ENCODE peak calls at places on chromosome 2, in ten cellular contexts. C is iPS-NIHi11; P is CD4-positive, alpha-beta T cell; W is T follicular helper cell; E is ELR; Q is adrenal gland; V is GDM1; H is NCI-H1105 treated with DMSO at 0.1 percent for 48 hours; O is NCI-H2081; X is cardiac fibroblast. F is an unnamed sample.

GRCh38 chr2:21057097-21057496 is 13.2 kb upstream of the APOB start:
- DNase-seq in C (no peak), P (no peak), W (no peak), E (no peak), Q (no peak), V (no peak), H (no peak), O (no peak), X (no peak), F (no peak)

GRCh38 chr2:226515344-226516055 is 284.1 kb downstream of the IRS1 start:
- DNase-seq in C (no peak), P (no peak), W (no peak), E (peak), Q (no peak), V (no peak), H (no peak), O (no peak), X (peak), F (no peak)

GRCh38 chr2:138515084-138515483 is 13.5 kb downstream of the SPOPL start:
- DNase-seq in C (no peak), P (no peak), W (no peak), E (no peak), Q (no peak), V (no peak), H (no peak), O (no peak), X (peak), F (no peak)

GRCh38 chr2:65059071-65059470 is 2.9 kb downstream of the CEP68 start:
- DNase-seq in C (no peak), P (no peak), W (no peak), E (no peak), Q (no peak), V (no peak), H (no peak), O (no peak), X (no peak), F (no peak)

GRCh38 chr2:73896362-73897239 is 3.8 kb downstream of the ACTG2 start:
- DNase-seq in C (no peak), P (no peak), W (no peak), E (peak), Q (no peak), V (peak), H (no peak), O (no peak), X (peak), F (no peak)

GRCh38 chr2:46379213-46380037 is 82.2 kb downstream of the EPAS1 start:
- DNase-seq in C (no peak), P (no peak), W (no peak), E (no peak), Q (no peak), V (no peak), H (no peak), O (no peak), X (no peak), F (no peak)

GRCh38 chr2:99340669-99341236 is 3.6 kb downstream of the EIF5B start:
- DNase-seq in C (no peak), P (no peak), W (no peak), E (peak), Q (no peak), V (no peak), H (no peak), O (no peak), X (peak), F (no peak)

GRCh38 chr2:75466708-75467311 is 93.9 kb downstream of the EVA1A start:
- DNase-seq in C (peak), P (no peak), W (no peak), E (peak), Q (no peak), V (no peak), H (peak), O (peak), X (peak), F (peak)

GRCh38 chr2:88671786-88672427 is 19.6 kb upstream of the RPIA start:
- DNase-seq in C (peak), P (no peak), W (no peak), E (peak), Q (no peak), V (no peak), H (peak), O (peak), X (peak), F (peak)

GRCh38 chr2:85861650-85862049 is 27.1 kb downstream of the ST3GAL5 start:
- DNase-seq in C (no peak), P (no peak), W (no peak), E (no peak), Q (no peak), V (no peak), H (no peak), O (no peak), X (no peak), F (no peak)

F was measured in NCI-H345.